ENCODE peak calls at places on chromosomes 7 and 10, in seven cellular contexts. One of them, this sample, is unnamed. For H3K27me3, the result is how much of the 10 kb centered on the place peaks cover.

GRCh38 chr7:2041496-2042367 is 191.0 kb downstream of the MAD1L1 start:
- DNase-seq in lower lobe of right lung: peak
- DNase-seq in neural progenitor cell: no peak
- DNase-seq in left ventricle myocardium inferior: no peak
- DNase-seq in pancreas: peak
- DNase-seq in fibroblast of lung: no peak
- DNase-seq in ovary: no peak
- DNase-seq in this sample: no peak

GRCh38 chr10:118810796-118811195 is 56.0 kb upstream of the CACUL1 start:
- DNase-seq in pancreas: no peak
- DNase-seq in ovary: no peak
- DNase-seq in lower lobe of right lung: no peak
- DNase-seq in left ventricle myocardium inferior: no peak
- DNase-seq in neural progenitor cell: no peak
- DNase-seq in fibroblast of lung: no peak
- DNase-seq in this sample: no peak

GRCh38 chr10:101152316-101152715 is 21.2 kb downstream of the TLX1 start:
- DNase-seq in left ventricle myocardium inferior: no peak
- DNase-seq in neural progenitor cell: no peak
- DNase-seq in ovary: no peak
- DNase-seq in lower lobe of right lung: no peak
- DNase-seq in fibroblast of lung: no peak
- DNase-seq in pancreas: no peak
- DNase-seq in this sample: no peak

GRCh38 chr10:90859321-90859751 is 1.5 kb upstream of the HTR7 start:
- DNase-seq in lower lobe of right lung: no peak
- DNase-seq in left ventricle myocardium inferior: no peak
- DNase-seq in ovary: no peak
- DNase-seq in pancreas: no peak
- DNase-seq in neural progenitor cell: no peak
- DNase-seq in fibroblast of lung: peak
- DNase-seq in this sample: no peak

GRCh38 chr7:131721660-131722059 is 165.2 kb upstream of the PODXL start:
- DNase-seq in fibroblast of lung: no peak
- DNase-seq in pancreas: no peak
- DNase-seq in left ventricle myocardium inferior: no peak
- DNase-seq in lower lobe of right lung: no peak
- DNase-seq in ovary: no peak
- DNase-seq in neural progenitor cell: no peak
- DNase-seq in this sample: no peak

GRCh38 chr7:12584940-12585339 is 14.4 kb downstream of the SCIN start:
- DNase-seq in ovary: no peak
- DNase-seq in neural progenitor cell: no peak
- DNase-seq in fibroblast of lung: peak
- DNase-seq in pancreas: no peak
- DNase-seq in left ventricle myocardium inferior: no peak
- DNase-seq in lower lobe of right lung: no peak
- DNase-seq in this sample: no peak

GRCh38 chr7:417625-417889 is 102.1 kb downstream of the PDGFA start:
- DNase-seq in ovary: no peak
- DNase-seq in left ventricle myocardium inferior: no peak
- DNase-seq in lower lobe of right lung: no peak
- DNase-seq in neural progenitor cell: no peak
- DNase-seq in pancreas: no peak
- DNase-seq in fibroblast of lung: no peak
- DNase-seq in this sample: no peak

GRCh38 chr10:83127942-83128575 is 1011.2 kb upstream of the GHITM start:
- DNase-seq in ovary: no peak
- DNase-seq in pancreas: no peak
- DNase-seq in left ventricle myocardium inferior: no peak
- DNase-seq in neural progenitor cell: no peak
- DNase-seq in fibroblast of lung: peak
- DNase-seq in lower lobe of right lung: no peak
- DNase-seq in this sample: no peak

GRCh38 chr7:42319631-42320030 is 82.6 kb upstream of the GLI3 start:
- DNase-seq in lower lobe of right lung: no peak
- DNase-seq in neural progenitor cell: no peak
- DNase-seq in fibroblast of lung: no peak
- DNase-seq in left ventricle myocardium inferior: no peak
- DNase-seq in ovary: no peak
- DNase-seq in pancreas: no peak
- DNase-seq in this sample: no peak

GRCh38 chr10:33022090-33022489 is 64.1 kb upstream of the ITGB1 start:
- DNase-seq in ovary: no peak
- DNase-seq in pancreas: no peak
- DNase-seq in neural progenitor cell: no peak
- DNase-seq in lower lobe of right lung: no peak
- DNase-seq in fibroblast of lung: no peak
- DNase-seq in left ventricle myocardium inferior: no peak
- DNase-seq in this sample: no peak

GRCh38 chr7:11404355-11404754 is 427.6 kb downstream of the THSD7A start:
- DNase-seq in ovary: no peak
- DNase-seq in left ventricle myocardium inferior: no peak
- DNase-seq in fibroblast of lung: no peak
- DNase-seq in neural progenitor cell: no peak
- DNase-seq in lower lobe of right lung: no peak
- DNase-seq in pancreas: no peak
- DNase-seq in this sample: no peak

GRCh38 chr7:1544896-1545416 is 11.0 kb downstream of the TMEM184A start:
- DNase-seq in neural progenitor cell: no peak
- DNase-seq in pancreas: no peak
- DNase-seq in lower lobe of right lung: no peak
- DNase-seq in left ventricle myocardium inferior: no peak
- DNase-seq in fibroblast of lung: no peak
- DNase-seq in ovary: no peak
- DNase-seq in this sample: no peak

GRCh38 chr7:101669307-101669706 is 40.2 kb upstream of the MYL10 start:
- DNase-seq in left ventricle myocardium inferior: no peak
- DNase-seq in pancreas: no peak
- DNase-seq in lower lobe of right lung: no peak
- DNase-seq in ovary: no peak
- DNase-seq in neural progenitor cell: no peak
- DNase-seq in fibroblast of lung: no peak
- DNase-seq in this sample: no peak

GRCh38 chr10:126387931-126388911 is at the start of gene ADAM12:
- DNase-seq in ovary: peak
- DNase-seq in pancreas: peak
- DNase-seq in neural progenitor cell: peak
- DNase-seq in lower lobe of right lung: no peak
- DNase-seq in fibroblast of lung: peak
- DNase-seq in left ventricle myocardium inferior: peak
- DNase-seq in this sample: no peak

GRCh38 chr10:3197354-3198003 is 24.9 kb upstream of the PITRM1 start:
- DNase-seq in pancreas: peak
- DNase-seq in neural progenitor cell: peak
- DNase-seq in ovary: peak
- DNase-seq in left ventricle myocardium inferior: peak
- DNase-seq in lower lobe of right lung: peak
- DNase-seq in fibroblast of lung: peak
- DNase-seq in this sample: peak

GRCh38 chr7:74365320-74366022 is 76.3 kb downstream of the CLIP2 start:
- DNase-seq in fibroblast of lung: peak
- DNase-seq in ovary: peak
- DNase-seq in neural progenitor cell: peak
- DNase-seq in lower lobe of right lung: no peak
- DNase-seq in left ventricle myocardium inferior: peak
- DNase-seq in pancreas: no peak
- DNase-seq in this sample: no peak

GRCh38 chr7:124032369-124033092 is at the start of gene TMEM229A:
- DNase-seq in fibroblast of lung: peak
- DNase-seq in left ventricle myocardium inferior: peak
- DNase-seq in lower lobe of right lung: peak
- DNase-seq in ovary: peak
- DNase-seq in pancreas: peak
- DNase-seq in neural progenitor cell: peak
- DNase-seq in this sample: peak

GRCh38 chr7:101728128-101728527 is 89.3 kb upstream of the CUX1 start:
- DNase-seq in lower lobe of right lung: no peak
- DNase-seq in left ventricle myocardium inferior: no peak
- DNase-seq in pancreas: no peak
- DNase-seq in ovary: no peak
- DNase-seq in neural progenitor cell: peak
- DNase-seq in fibroblast of lung: no peak
- DNase-seq in this sample: no peak

GRCh38 chr10:77622822-77623410 is 14.7 kb downstream of the KCNMA1 start:
- DNase-seq in neural progenitor cell: no peak
- DNase-seq in left ventricle myocardium inferior: no peak
- DNase-seq in fibroblast of lung: no peak
- DNase-seq in lower lobe of right lung: no peak
- DNase-seq in pancreas: no peak
- DNase-seq in ovary: no peak
- DNase-seq in this sample: no peak

GRCh38 chr10:26468291-26468690 is 30.1 kb downstream of the APBB1IP start:
- DNase-seq in fibroblast of lung: peak
- DNase-seq in pancreas: no peak
- DNase-seq in left ventricle myocardium inferior: no peak
- DNase-seq in ovary: no peak
- DNase-seq in lower lobe of right lung: no peak
- DNase-seq in neural progenitor cell: no peak
- DNase-seq in this sample: peak

GRCh38 chr10:34967411-34967880 is 122.7 kb downstream of the CUL2 start:
- DNase-seq in fibroblast of lung: peak
- DNase-seq in lower lobe of right lung: no peak
- DNase-seq in neural progenitor cell: no peak
- DNase-seq in left ventricle myocardium inferior: peak
- DNase-seq in pancreas: no peak
- DNase-seq in ovary: peak
- DNase-seq in this sample: no peak

GRCh38 chr10:74322141-74322540 is 171.1 kb downstream of the ADK start:
- DNase-seq in fibroblast of lung: no peak
- DNase-seq in pancreas: no peak
- DNase-seq in lower lobe of right lung: no peak
- DNase-seq in neural progenitor cell: no peak
- DNase-seq in left ventricle myocardium inferior: no peak
- DNase-seq in ovary: no peak
- DNase-seq in this sample: no peak

GRCh38 chr10:132117146-132117545 is 51.4 kb downstream of the JAKMIP3 start:
- DNase-seq in fibroblast of lung: no peak
- DNase-seq in lower lobe of right lung: peak
- DNase-seq in neural progenitor cell: no peak
- DNase-seq in ovary: no peak
- DNase-seq in pancreas: no peak
- DNase-seq in left ventricle myocardium inferior: peak
- DNase-seq in this sample: no peak

GRCh38 chr10:110013615-110014293 is 6.0 kb downstream of the ADD3 start:
- DNase-seq in ovary: no peak
- DNase-seq in lower lobe of right lung: no peak
- DNase-seq in pancreas: no peak
- DNase-seq in left ventricle myocardium inferior: no peak
- DNase-seq in neural progenitor cell: no peak
- DNase-seq in fibroblast of lung: no peak
- DNase-seq in this sample: peak

GRCh38 chr10:110504111-110504735 is 6.5 kb downstream of the DUSP5 start:
- DNase-seq in pancreas: no peak
- DNase-seq in ovary: peak
- DNase-seq in fibroblast of lung: peak
- DNase-seq in neural progenitor cell: no peak
- DNase-seq in left ventricle myocardium inferior: no peak
- DNase-seq in lower lobe of right lung: peak
- DNase-seq in this sample: no peak

GRCh38 chr10:128764190-128764589 is 638.0 kb upstream of the MKI67 start:
- DNase-seq in pancreas: no peak
- DNase-seq in neural progenitor cell: no peak
- DNase-seq in fibroblast of lung: no peak
- DNase-seq in lower lobe of right lung: no peak
- DNase-seq in left ventricle myocardium inferior: no peak
- DNase-seq in ovary: no peak
- DNase-seq in this sample: no peak

GRCh38 chr7:154696556-154696955 is 306.4 kb downstream of the PAXIP1 start:
- DNase-seq in pancreas: no peak
- DNase-seq in fibroblast of lung: peak
- DNase-seq in lower lobe of right lung: no peak
- DNase-seq in left ventricle myocardium inferior: no peak
- DNase-seq in ovary: no peak
- DNase-seq in neural progenitor cell: no peak
- DNase-seq in this sample: no peak

GRCh38 chr7:54242776-54243175 is 299.4 kb upstream of the VSTM2A start:
- DNase-seq in neural progenitor cell: no peak
- DNase-seq in pancreas: no peak
- DNase-seq in left ventricle myocardium inferior: no peak
- DNase-seq in fibroblast of lung: no peak
- DNase-seq in ovary: no peak
- DNase-seq in lower lobe of right lung: no peak
- DNase-seq in this sample: no peak

GRCh38 chr10:119489572-119490326 is 52.8 kb downstream of the RGS10 start:
- DNase-seq in neural progenitor cell: peak
- DNase-seq in ovary: peak
- DNase-seq in fibroblast of lung: peak
- DNase-seq in lower lobe of right lung: no peak
- DNase-seq in left ventricle myocardium inferior: peak
- DNase-seq in pancreas: no peak
- DNase-seq in this sample: no peak

GRCh38 chr7:27156508-27156898 is at the start of gene HOXA7:
- DNase-seq in lower lobe of right lung: no peak
- DNase-seq in ovary: peak
- DNase-seq in fibroblast of lung: no peak
- DNase-seq in neural progenitor cell: peak
- DNase-seq in pancreas: peak
- DNase-seq in left ventricle myocardium inferior: no peak
- DNase-seq in this sample: no peak

GRCh38 chr7:7333610-7334009 is 151.3 kb downstream of the C1GALT1 start:
- DNase-seq in left ventricle myocardium inferior: no peak
- DNase-seq in ovary: no peak
- DNase-seq in pancreas: no peak
- DNase-seq in fibroblast of lung: no peak
- DNase-seq in lower lobe of right lung: no peak
- DNase-seq in neural progenitor cell: no peak
- DNase-seq in this sample: no peak
- H3K4me3 ChIP-seq in left ventricle myocardium inferior: no peak
- H3K4me3 ChIP-seq in ovary: no peak
- H3K4me3 ChIP-seq in pancreas: no peak
- H3K4me3 ChIP-seq in fibroblast of lung: no peak
- H3K4me3 ChIP-seq in lower lobe of right lung: no peak
- H3K4me3 ChIP-seq in neural progenitor cell: no peak
- H3K4me3 ChIP-seq in this sample: no peak

GRCh38 chr10:86698207-86698940 is 30.1 kb downstream of the LDB3 start:
- DNase-seq in pancreas: peak
- DNase-seq in fibroblast of lung: no peak
- DNase-seq in left ventricle myocardium inferior: no peak
- DNase-seq in neural progenitor cell: no peak
- DNase-seq in lower lobe of right lung: no peak
- DNase-seq in ovary: no peak
- DNase-seq in this sample: no peak
- TF ChIP-seq CTCF in pancreas: no peak
- TF ChIP-seq CTCF in fibroblast of lung: no peak
- TF ChIP-seq CTCF in left ventricle myocardium inferior: no peak
- TF ChIP-seq CTCF in neural progenitor cell: peak
- TF ChIP-seq CTCF in lower lobe of right lung: no peak
- TF ChIP-seq CTCF in ovary: no peak
- TF ChIP-seq CTCF in this sample: no peak

GRCh38 chr10:49691588-49691987 is 12.1 kb downstream of the C10orf53 start:
- DNase-seq in ovary: no peak
- DNase-seq in fibroblast of lung: no peak
- DNase-seq in lower lobe of right lung: no peak
- DNase-seq in pancreas: no peak
- DNase-seq in left ventricle myocardium inferior: no peak
- DNase-seq in neural progenitor cell: no peak
- DNase-seq in this sample: no peak
- H3K27me3 ChIP-seq in ovary: under half
- H3K27me3 ChIP-seq in fibroblast of lung: under half
- H3K27me3 ChIP-seq in lower lobe of right lung: half or more
- H3K27me3 ChIP-seq in pancreas: under half
- H3K27me3 ChIP-seq in left ventricle myocardium inferior: half or more
- H3K27me3 ChIP-seq in neural progenitor cell: half or more
- H3K27me3 ChIP-seq in this sample: under half

GRCh38 chr10:13865758-13866491 is 279.2 kb downstream of the PRPF18 start:
- DNase-seq in left ventricle myocardium inferior: no peak
- DNase-seq in neural progenitor cell: peak
- DNase-seq in lower lobe of right lung: no peak
- DNase-seq in pancreas: no peak
- DNase-seq in fibroblast of lung: peak
- DNase-seq in ovary: no peak
- DNase-seq in this sample: peak
- H3K4me3 ChIP-seq in left ventricle myocardium inferior: peak
- H3K4me3 ChIP-seq in neural progenitor cell: no peak
- H3K4me3 ChIP-seq in lower lobe of right lung: no peak
- H3K4me3 ChIP-seq in pancreas: no peak
- H3K4me3 ChIP-seq in fibroblast of lung: peak
- H3K4me3 ChIP-seq in ovary: no peak
- H3K4me3 ChIP-seq in this sample: no peak

This sample was measured in kidney epithelial cell.